ENCODE peak calls at places on chromosome 15, in six cellular contexts. H, A, B, J, X and M are unnamed samples.

GRCh38 chr15:50353251-50353998 is 1.6 kb downstream of the GABPB1 start:
- DNase-seq in H (no peak), A (peak), B (no peak), J (no peak), X (no peak), M (no peak)

GRCh38 chr15:58467121-58467721 is 35.4 kb downstream of the LIPC start:
- DNase-seq in H (no peak), A (no peak), B (no peak), J (no peak), X (no peak), M (peak)

GRCh38 chr15:57681011-57681410 is 25.5 kb upstream of the POLR2M start:
- DNase-seq in H (no peak), A (no peak), B (no peak), J (no peak), X (no peak), M (no peak)

GRCh38 chr15:35693286-35693685 is 147.3 kb upstream of the DPH6 start:
- DNase-seq in H (no peak), A (no peak), B (no peak), J (no peak), X (no peak), M (no peak)

GRCh38 chr15:98085003-98085639 is 124.6 kb downstream of the ARRDC4 start:
- DNase-seq in H (peak), A (peak), B (no peak), J (no peak), X (peak), M (peak)

GRCh38 chr15:52284164-52284563 is 11.4 kb downstream of the MYO5C start:
- DNase-seq in H (no peak), A (peak), B (no peak), J (no peak), X (no peak), M (no peak)

GRCh38 chr15:66875588-66876422 is 173.8 kb downstream of the SMAD6 start:
- DNase-seq in H (no peak), A (no peak), B (no peak), J (no peak), X (no peak), M (peak)

GRCh38 chr15:26433818-26434217 is 339.0 kb downstream of the GABRB3 start:
- DNase-seq in H (no peak), A (no peak), B (no peak), J (no peak), X (no peak), M (no peak)

GRCh38 chr15:39461536-39462140 is 119.2 kb upstream of the THBS1 start:
- DNase-seq in H (no peak), A (peak), B (peak), J (no peak), X (no peak), M (peak)

GRCh38 chr15:99486371-99487336 is 79.1 kb upstream of the MEF2A start:
- DNase-seq in H (no peak), A (peak), B (peak), J (peak), X (no peak), M (peak)

GRCh38 chr15:80777137-80777536 is 2.0 kb upstream of the CEMIP start:
- DNase-seq in H (no peak), A (peak), B (peak), J (no peak), X (no peak), M (no peak)

GRCh38 chr15:60667925-60668324 is 189.0 kb upstream of the ICE2 start:
- DNase-seq in H (no peak), A (no peak), B (no peak), J (no peak), X (no peak), M (no peak)

GRCh38 chr15:50676799-50677483 is 9.7 kb downstream of the TRPM7 start:
- DNase-seq in H (no peak), A (peak), B (no peak), J (no peak), X (no peak), M (no peak)

GRCh38 chr15:84725001-84725491 is 9.1 kb upstream of the SEC11A start:
- DNase-seq in H (peak), A (peak), B (peak), J (peak), X (no peak), M (peak)